ENCODE peak calls at places on chromosomes 5 and 9, in five cellular contexts. R, P, E, T and D are unnamed samples.

GRCh38 chr9:88905506-88905905 is 85.8 kb upstream of the S1PR3 start:
- DNase-seq in R (no peak), P (no peak), E (no peak), T (no peak), D (no peak)

GRCh38 chr5:97498657-97499056 is 315.6 kb upstream of the RIOK2 start:
- DNase-seq in R (no peak), P (no peak), E (no peak), T (no peak), D (no peak)

GRCh38 chr5:11075010-11075860 is 314.2 kb upstream of the DAP start:
- DNase-seq in R (no peak), P (peak), E (peak), T (no peak), D (no peak)

GRCh38 chr5:121737120-121737519 is 114.6 kb upstream of the FTMT start:
- DNase-seq in R (no peak), P (peak), E (no peak), T (no peak), D (no peak)

GRCh38 chr5:168020522-168021294 is 270.7 kb upstream of the WWC1 start:
- DNase-seq in R (no peak), P (no peak), E (no peak), T (no peak), D (no peak)

GRCh38 chr5:133624316-133624715 is 12.0 kb upstream of the FSTL4 start:
- DNase-seq in R (no peak), P (no peak), E (no peak), T (no peak), D (no peak)

GRCh38 chr5:180555168-180555921 is 36.0 kb downstream of the SCGB3A1 start:
- DNase-seq in R (peak), P (peak), E (no peak), T (no peak), D (no peak)

GRCh38 chr9:2093920-2094597 is 78.9 kb downstream of the SMARCA2 start:
- DNase-seq in R (peak), P (no peak), E (peak), T (no peak), D (no peak)

GRCh38 chr9:97388721-97389238 is 23.1 kb upstream of the TDRD7 start:
- DNase-seq in R (no peak), P (no peak), E (no peak), T (peak), D (no peak)

GRCh38 chr5:2611561-2612096 is 139.8 kb downstream of the IRX2 start:
- DNase-seq in R (no peak), P (no peak), E (no peak), T (no peak), D (no peak)

GRCh38 chr9:112548836-112549235 is 62.2 kb downstream of the KIAA1958 start:
- DNase-seq in R (no peak), P (no peak), E (no peak), T (no peak), D (no peak)

GRCh38 chr9:115551396-115551795 is 433.4 kb upstream of the TNC start:
- DNase-seq in R (no peak), P (no peak), E (no peak), T (no peak), D (no peak)

GRCh38 chr5:134142806-134143205 is 28.3 kb downstream of the TCF7 start:
- DNase-seq in R (no peak), P (no peak), E (no peak), T (no peak), D (no peak)

GRCh38 chr9:135377431-135377830 is 102.2 kb upstream of the PPP1R26 start:
- DNase-seq in R (no peak), P (no peak), E (no peak), T (no peak), D (no peak)

GRCh38 chr5:103262422-103262871 is 3.9 kb downstream of the MACIR start:
- DNase-seq in R (peak), P (peak), E (no peak), T (no peak), D (no peak)

GRCh38 chr5:57324159-57324558 is 150.3 kb downstream of the GPBP1 start:
- DNase-seq in R (no peak), P (no peak), E (no peak), T (no peak), D (no peak)

GRCh38 chr5:76402251-76402879 is 720 bp upstream of the IQGAP2 start:
- DNase-seq in R (peak), P (peak), E (peak), T (peak), D (no peak)

GRCh38 chr9:133569891-133570651 is 35.6 kb downstream of the ADAMTSL2 start:
- DNase-seq in R (no peak), P (no peak), E (peak), T (no peak), D (no peak)

GRCh38 chr5:52638732-52639131 is 149.0 kb upstream of the ITGA1 start:
- DNase-seq in R (no peak), P (no peak), E (no peak), T (no peak), D (no peak)

GRCh38 chr5:146878471-146879172 is at the start of gene PPP2R2B:
- DNase-seq in R (peak), P (no peak), E (peak), T (no peak), D (no peak)

GRCh38 chr9:22147818-22148573 is 138.9 kb upstream of the CDKN2B start:
- DNase-seq in R (peak), P (no peak), E (no peak), T (no peak), D (no peak)

GRCh38 chr9:124574944-124575343 is 67.7 kb upstream of the NR5A1 start:
- DNase-seq in R (peak), P (no peak), E (no peak), T (no peak), D (peak)

GRCh38 chr5:134252671-134253070 is 26.8 kb upstream of the PPP2CA start:
- DNase-seq in R (peak), P (no peak), E (no peak), T (no peak), D (peak)

GRCh38 chr9:100292414-100292813 is 60.3 kb downstream of the TEX10 start:
- DNase-seq in R (no peak), P (no peak), E (no peak), T (no peak), D (no peak)

GRCh38 chr5:82349651-82350050 is 71.5 kb upstream of the RPS23 start:
- DNase-seq in R (peak), P (peak), E (peak), T (no peak), D (no peak)

GRCh38 chr9:96612105-96612965 is 7.3 kb downstream of the CDC14B start:
- DNase-seq in R (peak), P (no peak), E (peak), T (no peak), D (no peak)

GRCh38 chr5:115297043-115297442 is 589 bp upstream of the CCDC112 start:
- DNase-seq in R (peak), P (no peak), E (no peak), T (no peak), D (no peak)

GRCh38 chr5:77008413-77008812 is 21.8 kb upstream of the AGGF1 start:
- DNase-seq in R (no peak), P (no peak), E (no peak), T (no peak), D (no peak)

GRCh38 chr9:126303488-126303887 is 23.1 kb upstream of the MVB12B start:
- DNase-seq in R (no peak), P (no peak), E (peak), T (no peak), D (no peak)

GRCh38 chr9:80948876-80949275 is 740.5 kb downstream of the TLE1 start:
- DNase-seq in R (no peak), P (no peak), E (no peak), T (no peak), D (no peak)

GRCh38 chr9:137456061-137456863 is 2.9 kb downstream of the NSMF start:
- DNase-seq in R (no peak), P (no peak), E (no peak), T (no peak), D (no peak)

GRCh38 chr5:133729800-133730199 is 117.5 kb upstream of the FSTL4 start:
- DNase-seq in R (no peak), P (no peak), E (no peak), T (no peak), D (no peak)

GRCh38 chr9:105132576-105132975 is 111.9 kb upstream of the SLC44A1 start:
- DNase-seq in R (peak), P (no peak), E (no peak), T (no peak), D (no peak)

DNA sequence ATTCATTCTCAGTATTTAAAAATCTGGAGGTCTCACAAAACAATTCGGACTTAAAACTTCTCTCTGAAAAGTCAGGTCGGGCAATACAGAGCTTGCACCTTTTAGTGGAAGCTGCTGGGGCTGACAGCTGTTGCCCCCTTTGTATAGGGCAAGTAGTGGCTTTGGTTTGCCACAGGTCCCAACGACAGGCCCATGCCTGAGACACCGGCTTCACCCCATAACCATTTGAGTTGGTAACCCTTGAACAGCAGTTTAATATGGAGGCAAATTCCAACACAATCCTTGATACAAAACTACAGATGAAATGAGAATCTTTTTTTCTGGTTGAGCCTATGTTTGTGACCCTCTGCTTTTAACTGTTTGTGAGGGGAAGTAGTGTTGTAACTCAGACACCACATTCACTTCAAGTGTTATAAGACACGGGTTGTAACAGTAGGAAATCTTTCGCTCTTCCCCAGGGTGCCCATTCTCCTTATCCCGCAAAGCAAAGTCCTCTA is 763 bp upstream of the GLRX start:
- DNase-seq in R (no peak), P (peak), E (no peak), T (no peak), D (no peak)
- H3K4me3 ChIP-seq in R (peak), P (no peak), E (peak), T (peak), D (peak)

GRCh38 chr5:94276751-94277150 is 341.7 kb downstream of the KIAA0825 start:
- DNase-seq in R (no peak), P (no peak), E (no peak), T (no peak), D (no peak)

GRCh38 chr5:94276056-94276455 is 342.3 kb downstream of the KIAA0825 start:
- DNase-seq in R (no peak), P (no peak), E (no peak), T (no peak), D (no peak)

DNA sequence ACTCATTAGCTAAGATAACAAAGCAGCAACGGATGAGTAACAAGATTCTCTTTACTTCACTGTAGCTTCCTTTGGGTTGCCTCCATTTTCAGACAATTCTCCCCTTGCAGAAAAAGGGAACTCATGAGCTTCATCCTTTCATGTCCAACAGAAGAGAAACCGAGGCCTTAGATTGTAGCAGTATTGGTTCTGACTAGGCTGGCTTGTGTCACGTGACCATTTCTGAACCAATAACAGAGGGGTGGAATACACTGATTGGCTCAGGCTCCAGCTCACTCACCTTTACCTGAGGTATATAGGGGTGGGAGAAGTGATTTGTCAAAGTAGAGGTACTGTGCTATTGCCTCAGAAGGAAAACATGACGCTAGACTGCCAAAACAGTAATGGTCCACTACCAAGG is 343.7 kb downstream of the KIAA0825 start:
- DNase-seq in R (no peak), P (no peak), E (no peak), T (no peak), D (no peak)
- TF ChIP-seq REST in R (no peak), P (no peak), E (no peak), T (no peak), D (no peak)

DNA sequence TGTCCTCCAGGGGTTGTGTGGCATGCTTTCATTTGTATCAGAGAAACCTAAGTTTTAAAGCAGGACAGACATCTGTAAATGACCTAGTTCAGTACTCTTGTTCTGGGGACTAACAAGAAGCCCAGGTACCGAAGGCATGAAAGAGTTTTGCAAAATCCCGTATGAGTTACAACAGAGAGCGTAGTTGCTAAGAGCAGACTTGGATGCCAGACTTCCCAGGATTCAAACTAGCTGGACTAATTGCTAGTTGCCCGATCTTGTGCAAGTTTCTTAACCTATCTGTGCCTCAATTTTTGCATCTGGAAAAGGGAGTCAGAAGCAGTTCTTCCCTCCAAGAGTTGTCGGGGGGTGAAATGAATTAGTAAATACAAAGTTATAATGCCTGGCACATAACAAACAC is 20.9 kb downstream of the FBXL7 start:
- DNase-seq in R (no peak), P (no peak), E (no peak), T (no peak), D (no peak)
- H3K4me3 ChIP-seq in R (no peak), P (no peak), E (no peak), T (no peak), D (no peak)

DNA sequence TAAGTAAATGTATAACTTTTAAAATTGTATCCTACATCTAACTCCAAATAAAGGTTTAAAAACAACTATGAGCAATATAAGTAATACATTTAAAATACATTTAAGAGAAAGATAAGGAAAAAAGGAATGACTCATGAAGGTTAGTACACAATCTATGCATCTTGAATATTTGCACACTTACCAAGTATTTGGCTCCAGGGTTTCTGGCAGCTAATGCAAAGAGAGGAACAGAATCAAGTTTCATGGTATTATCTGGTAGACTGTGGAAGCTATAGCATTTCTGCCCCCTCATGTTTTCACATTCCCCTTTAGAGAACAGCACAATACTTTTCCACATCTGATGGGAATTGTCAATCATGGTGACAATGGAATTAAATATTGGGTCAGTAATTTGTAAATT is 132.1 kb downstream of the COX7C start:
- DNase-seq in R (no peak), P (no peak), E (no peak), T (no peak), D (no peak)
- TF ChIP-seq REST in R (no peak), P (no peak), E (no peak), T (no peak), D (no peak)

GRCh38 chr5:113330533-113331200 is 104.1 kb downstream of the TSSK1B start:
- DNase-seq in R (peak), P (peak), E (no peak), T (no peak), D (no peak)
- H3K4me3 ChIP-seq in R (no peak), P (no peak), E (no peak), T (no peak), D (no peak)

GRCh38 chr5:14775857-14776256 is 95.7 kb downstream of the ANKH start:
- DNase-seq in R (peak), P (no peak), E (no peak), T (no peak), D (no peak)
- TF ChIP-seq REST in R (no peak), P (no peak), E (no peak), T (no peak), D (no peak)

GRCh38 chr9:130662099-130662926 is 2.1 kb upstream of the PRDM12 start:
- DNase-seq in R (no peak), P (no peak), E (peak), T (no peak), D (no peak)

GRCh38 chr9:130660326-130660682 is 4.1 kb upstream of the PRDM12 start:
- DNase-seq in R (no peak), P (no peak), E (no peak), T (no peak), D (no peak)

GRCh38 chr9:130660683-130661460 is 3.5 kb upstream of the PRDM12 start:
- DNase-seq in R (no peak), P (no peak), E (peak), T (no peak), D (no peak)

GRCh38 chr9:130662927-130663257 is 1.5 kb upstream of the PRDM12 start:
- DNase-seq in R (no peak), P (no peak), E (peak), T (no peak), D (no peak)

DNA sequence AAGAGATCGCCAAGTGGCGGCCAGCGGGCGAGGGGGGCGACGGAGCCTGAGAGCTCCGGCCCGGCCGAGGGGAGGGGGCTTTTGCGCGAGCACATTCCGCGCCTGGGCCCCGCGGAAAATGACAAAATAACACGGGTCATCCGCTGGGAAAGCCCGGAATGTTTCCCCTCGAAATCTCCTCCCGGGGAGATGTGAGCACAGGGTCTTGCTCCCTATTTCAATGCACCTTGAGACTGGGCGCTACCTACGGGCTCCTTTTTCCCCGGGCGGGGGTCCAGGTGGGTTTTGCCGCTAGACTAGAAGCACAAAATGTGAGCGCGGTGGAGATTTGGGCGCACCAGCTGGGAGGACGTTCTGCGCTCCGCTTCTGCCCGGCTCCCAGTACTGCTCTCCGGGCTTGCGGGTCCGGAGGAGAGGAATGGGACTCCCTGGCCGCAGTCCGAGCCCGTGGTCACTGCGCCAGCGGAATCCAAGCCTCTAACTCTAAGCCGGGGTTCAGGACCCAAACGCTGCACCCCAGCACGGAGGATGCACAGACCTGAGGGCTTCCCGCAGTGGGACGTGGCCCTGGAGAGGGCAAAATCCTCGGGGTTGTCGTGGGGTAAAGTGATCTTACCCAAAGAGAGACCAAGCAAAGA is 2.8 kb upstream of the PRDM12 start:
- DNase-seq in R (no peak), P (no peak), E (peak), T (no peak), D (no peak)
- H3K4me3 ChIP-seq in R (peak), P (no peak), E (peak), T (no peak), D (no peak)

DNA sequence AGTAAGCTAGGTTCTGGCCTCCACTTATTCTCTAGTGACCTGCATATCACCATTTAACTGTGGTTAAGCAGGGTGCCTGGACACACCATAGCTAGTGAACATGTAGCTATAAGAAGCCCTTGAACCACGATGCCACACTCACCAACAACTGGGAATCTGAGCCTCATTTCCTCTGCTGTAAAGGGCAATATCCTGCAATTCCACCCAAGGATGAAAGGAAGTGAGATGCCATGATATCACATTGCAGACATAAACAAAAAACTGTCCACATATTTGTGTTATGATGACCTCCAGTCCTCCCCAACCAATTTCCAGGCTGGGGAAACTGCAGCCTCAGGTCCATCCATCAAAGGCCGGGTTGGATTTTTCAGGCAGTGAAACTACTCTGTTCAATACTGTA is 10.4 kb downstream of the TNIP1 start:
- DNase-seq in R (no peak), P (no peak), E (no peak), T (no peak), D (no peak)
- TF ChIP-seq REST in R (no peak), P (no peak), E (no peak), T (no peak), D (no peak)

GRCh38 chr5:141716009-141716408 is 34.0 kb upstream of the ARAP3 start:
- DNase-seq in R (no peak), P (no peak), E (peak), T (no peak), D (no peak)

GRCh38 chr5:141713616-141714309 is 31.7 kb upstream of the ARAP3 start:
- DNase-seq in R (peak), P (no peak), E (no peak), T (no peak), D (no peak)

GRCh38 chr5:141715340-141715905 is 33.4 kb upstream of the ARAP3 start:
- DNase-seq in R (no peak), P (no peak), E (no peak), T (no peak), D (no peak)

GRCh38 chr5:141716468-141716867 is 34.4 kb upstream of the ARAP3 start:
- DNase-seq in R (no peak), P (no peak), E (no peak), T (no peak), D (no peak)

GRCh38 chr5:141714542-141715303 is 32.7 kb upstream of the ARAP3 start:
- DNase-seq in R (no peak), P (no peak), E (no peak), T (no peak), D (no peak)
- H3K4me3 ChIP-seq in R (no peak), P (no peak), E (no peak), T (no peak), D (no peak)